ENCODE peak calls at places on chromosomes 2 and 18, in seven cellular contexts. P is IMR-90, I is trophoblast cell, E is H9, J is neuronal stem cell, O is mesenchymal stem cell, T is H1. M is an unnamed sample.

GRCh38 chr18:78525364-78526111 is 454.1 kb upstream of the SALL3 start:
- DNase-seq in P (peak; percentile 1), I (no peak), E (no peak), J (no peak), O (no peak), T (no peak), M (no peak)

GRCh38 chr2:33492735-33493134 is 16.3 kb downstream of the RASGRP3 start:
- DNase-seq in P (no peak), I (no peak), E (no peak), J (no peak), O (no peak), T (no peak), M (no peak)

GRCh38 chr2:231991664-231992063 is 30.2 kb downstream of the DIS3L2 start:
- DNase-seq in P (peak; percentile 26), I (no peak), E (no peak), J (no peak), O (peak; percentile 42), T (no peak), M (peak; percentile 40)

GRCh38 chr18:32930695-32931301 is 158.0 kb upstream of the KLHL14 start:
- DNase-seq in P (peak; percentile 60), I (no peak), E (no peak), J (peak; percentile 9), O (peak; percentile 41), T (no peak), M (peak; percentile 52)

GRCh38 chr2:101795033-101795432 is 97.5 kb downstream of the MAP4K4 start:
- DNase-seq in P (no peak), I (no peak), E (no peak), J (no peak), O (no peak), T (no peak), M (no peak)

GRCh38 chr2:183179156-183179555 is 54.9 kb downstream of the NUP35 start:
- DNase-seq in P (peak; percentile 45), I (no peak), E (no peak), J (no peak), O (no peak), T (no peak), M (peak; percentile 16)

GRCh38 chr2:47221039-47221438 is 65.9 kb upstream of the STPG4 start:
- DNase-seq in P (peak; percentile 87), I (peak; percentile 68), E (no peak), J (no peak), O (peak; percentile 88), T (no peak), M (no peak)

GRCh38 chr18:24734058-24734457 is 273.6 kb downstream of the HRH4 start:
- DNase-seq in P (no peak), I (peak; percentile 4), E (peak; percentile 46), J (no peak), O (peak; percentile 24), T (no peak), M (peak; percentile 55)

DNA sequence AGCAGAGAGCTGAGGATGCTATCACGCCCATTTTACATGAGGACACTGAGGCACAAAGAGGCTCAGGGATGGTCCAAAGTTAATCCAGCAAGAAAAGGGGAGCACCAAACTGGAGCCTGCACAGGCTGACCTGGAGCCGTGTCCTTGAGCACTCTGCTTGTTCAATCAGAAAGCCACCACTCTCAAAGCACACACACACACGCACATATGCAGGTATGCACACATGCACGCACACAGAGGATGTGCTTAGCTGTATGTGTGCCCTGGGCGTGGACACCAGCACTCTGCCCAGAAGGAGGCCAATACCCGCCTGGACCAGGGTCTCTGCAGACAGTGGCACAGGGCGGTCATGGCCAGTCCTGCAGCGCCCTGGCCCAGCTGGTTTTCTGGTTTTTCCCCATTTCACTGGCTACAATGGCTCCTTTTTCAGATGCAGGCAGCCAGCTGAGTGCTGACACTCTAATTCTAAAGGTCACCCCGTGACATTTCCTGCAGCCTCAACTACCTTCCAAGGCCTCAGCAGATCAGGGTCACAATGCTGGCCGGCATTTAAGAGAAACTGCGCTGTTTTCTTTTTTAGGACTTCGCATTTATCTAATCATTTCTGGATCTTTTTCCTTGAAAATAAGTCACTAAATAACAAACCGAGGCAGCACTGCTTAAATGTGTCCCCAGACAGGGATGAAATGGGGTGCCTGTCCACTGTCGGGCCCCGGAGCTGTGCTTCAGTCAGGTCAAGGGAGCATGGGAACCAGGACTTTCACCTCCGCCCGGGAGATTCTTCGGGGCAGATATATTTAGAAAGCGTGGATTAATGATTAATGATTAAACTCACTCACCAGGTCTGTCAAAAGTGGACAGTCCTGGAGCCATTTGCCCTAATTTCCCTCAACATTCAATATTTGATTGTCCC is 104.5 kb downstream of the HDAC4 start:
- DNase-seq in P (no peak), I (no peak), E (no peak), J (no peak), O (no peak), T (no peak), M (no peak)
- H3K18ac ChIP-seq in P (no peak overlapping the region), I (no peak overlapping the region), E (no peak overlapping the region), J (peak overlapping the region; percentile 78), O (no peak overlapping the region), T (peak overlapping the region; percentile 99), M (no peak overlapping the region)

DNA sequence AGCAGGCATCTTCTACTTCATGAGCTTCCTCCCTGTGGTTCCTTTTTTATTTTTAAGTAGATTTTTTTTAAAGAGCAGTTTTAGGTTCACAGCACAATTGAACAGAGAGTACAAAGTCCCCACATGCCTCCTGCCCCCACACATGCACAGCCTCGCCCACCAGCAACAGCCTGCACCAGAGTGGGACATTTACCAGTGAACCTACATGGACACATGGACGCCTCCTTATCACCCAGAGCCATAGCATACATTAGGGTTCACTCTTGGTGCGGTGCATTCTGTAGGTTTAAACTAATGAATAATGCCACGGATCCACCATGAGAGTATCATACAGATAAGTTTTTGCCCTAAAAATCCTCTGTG is 40.9 kb downstream of the HS1BP3 start:
- DNase-seq in P (no peak), I (no peak), E (no peak), J (no peak), O (no peak), T (no peak), M (no peak)
- H3K9ac ChIP-seq in P (no peak overlapping the region), I (no peak overlapping the region), E (no peak overlapping the region), J (no peak overlapping the region), O (no peak overlapping the region), T (no peak overlapping the region), M (no peak overlapping the region)

DNA sequence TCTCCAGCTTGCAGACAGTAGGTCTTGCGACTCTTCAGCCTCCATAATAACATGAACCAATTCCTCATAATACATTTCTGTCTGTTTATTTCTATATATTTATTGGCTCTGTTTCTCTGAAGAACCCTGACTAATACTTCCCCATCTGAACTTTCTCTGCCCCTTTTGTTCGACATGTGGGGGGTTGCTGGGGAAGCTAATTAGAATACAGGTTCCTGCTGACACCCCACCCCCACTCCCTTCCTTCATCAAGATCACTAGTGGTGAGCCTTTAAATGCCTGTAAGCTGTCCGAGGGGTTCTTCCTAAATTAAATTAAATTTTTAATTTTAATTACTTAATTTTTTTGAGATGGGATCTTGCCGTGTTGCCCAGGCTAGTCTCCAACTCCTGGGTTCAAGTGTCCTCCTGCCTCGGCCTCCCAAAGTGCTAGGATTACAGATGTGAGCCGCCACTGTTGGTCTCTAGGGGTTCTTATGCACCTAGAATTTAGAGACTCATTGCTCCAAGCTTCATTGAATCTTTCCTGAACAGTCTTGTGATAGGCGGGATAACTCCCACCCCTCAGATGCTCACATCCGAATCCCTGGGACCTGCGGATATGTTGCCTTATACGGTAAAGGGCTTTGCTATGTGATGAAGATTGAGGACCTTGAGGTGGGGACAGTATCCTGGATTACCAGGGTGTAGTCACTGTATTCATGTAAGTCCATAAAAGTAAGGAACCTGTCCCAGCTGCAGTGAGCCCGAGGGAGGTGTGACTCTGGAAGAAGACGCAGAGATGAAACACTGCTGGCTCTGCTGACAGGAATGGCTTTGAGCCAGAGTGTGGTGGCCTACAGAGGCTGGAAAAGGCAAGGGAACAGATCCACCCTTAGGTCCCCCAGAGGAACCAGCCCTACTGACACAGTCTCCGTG is 26.2 kb downstream of the HPCAL1 start:
- DNase-seq in P (no peak), I (no peak), E (no peak), J (no peak), O (no peak), T (no peak), M (no peak)
- H3K27ac ChIP-seq in P (no peak overlapping the region), I (peak overlapping the region; percentile 20), E (no peak overlapping the region), J (no peak overlapping the region), O (no peak overlapping the region), T (no peak overlapping the region), M (no peak overlapping the region)

GRCh38 chr2:173191601-173192000 is 116.0 kb downstream of the MAP3K20 start:
- DNase-seq in P (peak; percentile 55), I (peak; percentile 31), E (peak; percentile 61), J (no peak), O (peak; percentile 56), T (no peak), M (peak; percentile 90)
- H3K18ac ChIP-seq in P (no peak overlapping the region), I (no peak overlapping the region), E (no peak overlapping the region), J (no peak overlapping the region), O (no peak overlapping the region), T (no peak overlapping the region), M (no peak overlapping the region)

DNA sequence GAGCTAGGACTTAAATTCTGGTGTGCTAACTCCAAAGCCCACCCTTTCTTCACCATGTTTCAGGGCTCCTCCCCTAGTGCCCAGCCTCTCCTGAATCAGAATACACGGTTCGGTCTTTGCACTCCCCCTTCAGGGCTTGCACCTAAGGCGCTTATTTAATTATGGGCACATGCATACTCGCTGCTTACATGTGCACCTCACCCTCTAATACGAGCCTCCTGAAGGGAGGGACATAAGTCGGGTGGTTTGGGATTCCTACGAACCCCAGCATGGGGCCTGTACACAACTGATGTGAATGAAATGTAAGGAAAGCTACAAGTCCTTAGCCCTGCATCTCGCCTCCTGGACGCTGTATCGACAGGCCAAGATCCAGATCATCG is 435 bp downstream of the IFT172 start:
- DNase-seq in P (peak; percentile 21), I (peak; percentile 1), E (no peak), J (no peak), O (peak; percentile 51), T (no peak), M (peak; percentile 38)
- H3K9ac ChIP-seq in P (peak overlapping the region; percentile 59), I (peak overlapping the region; percentile 3), E (no peak overlapping the region), J (peak overlapping the region; percentile 71), O (peak overlapping the region; percentile 86), T (peak overlapping the region; percentile 71), M (peak overlapping the region; percentile 76)

GRCh38 chr2:12727085-12727484 is 10.3 kb downstream of the TRIB2 start:
- DNase-seq in P (no peak), I (peak; percentile 43), E (no peak), J (no peak), O (peak; percentile 72), T (no peak), M (no peak)
- H3K27ac ChIP-seq in P (no peak overlapping the region), I (no peak overlapping the region), E (no peak overlapping the region), J (no peak overlapping the region), O (no peak overlapping the region), T (no peak overlapping the region), M (no peak overlapping the region)

GRCh38 chr18:50579061-50579774 is 19.3 kb downstream of the MAPK4 start:
- DNase-seq in P (no peak), I (no peak), E (no peak), J (no peak), O (no peak), T (no peak), M (no peak)
- H3K18ac ChIP-seq in P (no peak overlapping the region), I (no peak overlapping the region), E (no peak overlapping the region), J (peak overlapping the region; percentile 12), O (no peak overlapping the region), T (no peak overlapping the region), M (no peak overlapping the region)

GRCh38 chr18:63317982-63318881 is 1.3 kb downstream of the BCL2 start:
- DNase-seq in P (no peak), I (peak; percentile 56), E (peak; percentile 85), J (no peak), O (no peak), T (no peak), M (peak; percentile 86)
- H3K9ac ChIP-seq in P (no peak overlapping the region), I (no peak overlapping the region), E (no peak overlapping the region), J (peak overlapping the region; percentile 85), O (peak overlapping the region; percentile 87), T (no peak overlapping the region), M (no peak overlapping the region)

GRCh38 chr2:219570194-219570923 is 980 bp downstream of the OBSL1 start:
- DNase-seq in P (peak; percentile 19), I (no peak), E (no peak), J (peak; percentile 39), O (peak; percentile 38), T (no peak), M (no peak)
- H3K27ac ChIP-seq in P (peak overlapping the region; percentile 94), I (peak overlapping the region; percentile 99), E (no peak overlapping the region), J (no peak overlapping the region), O (no peak overlapping the region), T (peak overlapping the region; percentile 42), M (peak overlapping the region; percentile 96)

M was measured in mesendoderm.